ENCODE peak calls at places on chromosomes 12 and 14, in six cellular contexts. F, C, Z, T, H and Q are unnamed samples.

GRCh38 chr14:83975435-83976222 is 1554.3 kb upstream of the FLRT2 start:
- DNase-seq in C (no peak), H (peak), Z (peak), T (peak), F (no peak), Q (peak)

GRCh38 chr12:109777544-109777943 is 55.7 kb downstream of the TRPV4 start:
- DNase-seq in H (peak), Z (peak), C (no peak), T (peak), F (no peak), Q (peak)

GRCh38 chr12:103801709-103802585 is 39.1 kb downstream of the NT5DC3 start:
- DNase-seq in C (no peak), H (peak), T (no peak), F (no peak), Z (peak), Q (no peak)

GRCh38 chr12:48765753-48766162 is 23.1 kb downstream of the ADCY6 start:
- DNase-seq in T (no peak), F (no peak), C (no peak), Z (peak), H (peak), Q (no peak)

GRCh38 chr14:89640141-89640540 is 223.1 kb upstream of the FOXN3 start:
- DNase-seq in T (no peak), C (no peak), H (no peak), F (no peak), Z (peak), Q (no peak)

GRCh38 chr12:122503783-122504590 is 3.3 kb upstream of the ZCCHC8 start:
- DNase-seq in F (no peak), C (no peak), Z (no peak), T (no peak), H (no peak), Q (no peak)

GRCh38 chr12:49646331-49646830 is 23.0 kb downstream of the PRPF40B start:
- DNase-seq in C (no peak), Z (no peak), F (no peak), H (no peak), T (no peak), Q (no peak)

GRCh38 chr14:59585891-59586554 is 9.4 kb upstream of the CCDC175 start:
- DNase-seq in F (no peak), H (peak), Z (peak), C (no peak), T (no peak), Q (no peak)

GRCh38 chr12:14126692-14127091 is 145.3 kb upstream of the GRIN2B start:
- DNase-seq in Z (no peak), F (no peak), T (no peak), C (no peak), H (no peak), Q (no peak)

GRCh38 chr12:57744194-57744776 is 554 bp upstream of the TSPAN31 start:
- DNase-seq in Z (peak), C (no peak), T (no peak), H (no peak), F (no peak), Q (no peak)

GRCh38 chr12:32897688-32898573 is 1.4 kb upstream of the PKP2 start:
- DNase-seq in C (no peak), H (no peak), Z (no peak), F (no peak), T (no peak), Q (no peak)

GRCh38 chr14:81062816-81063215 is 107.4 kb downstream of the TSHR start:
- DNase-seq in Z (peak), H (no peak), F (peak), C (no peak), T (peak), Q (peak)

GRCh38 chr12:56593909-56594621 is 36.1 kb downstream of the BAZ2A start:
- DNase-seq in H (peak), Z (peak), T (peak), F (peak), C (peak), Q (peak)

GRCh38 chr14:75223664-75224154 is 47.3 kb upstream of the TMED10 start:
- DNase-seq in C (peak), F (no peak), T (peak), H (peak), Z (peak), Q (peak)

GRCh38 chr12:46585854-46586621 is 213.5 kb upstream of the SLC38A2 start:
- DNase-seq in Z (peak), C (peak), T (peak), F (peak), H (peak), Q (peak)

GRCh38 chr12:30993766-30994165 is 67.2 kb downstream of the TSPAN11 start:
- DNase-seq in T (no peak), F (no peak), Z (no peak), C (no peak), H (no peak), Q (no peak)

GRCh38 chr12:119528241-119528640 is 65.3 kb upstream of the TMEM233 start:
- DNase-seq in T (peak), C (peak), H (no peak), Z (no peak), F (no peak), Q (no peak)

GRCh38 chr12:124312601-124313000 is 17.7 kb downstream of the RFLNA start:
- DNase-seq in Z (no peak), F (no peak), T (no peak), H (no peak), C (no peak), Q (no peak)

GRCh38 chr12:106288510-106289195 is 13.9 kb upstream of the TCP11L2 start:
- DNase-seq in Z (peak), T (no peak), H (peak), F (no peak), C (no peak), Q (no peak)

GRCh38 chr14:73787760-73788508 is 63.7 kb upstream of the PTGR2 start:
- DNase-seq in T (no peak), C (no peak), H (peak), Z (peak), F (no peak), Q (no peak)

GRCh38 chr14:65832431-65833253 is 420.1 kb downstream of the FUT8 start:
- DNase-seq in H (peak), F (no peak), C (no peak), Z (peak), T (peak), Q (no peak)

GRCh38 chr14:99360774-99361595 is 89.0 kb upstream of the BCL11B start:
- DNase-seq in T (peak), Z (no peak), F (no peak), C (no peak), H (no peak), Q (no peak)

GRCh38 chr14:105866841-105867321 is 340.5 kb downstream of the TMEM121 start:
- DNase-seq in H (no peak), F (no peak), T (no peak), Z (no peak), C (no peak), Q (no peak)

GRCh38 chr14:51219473-51220448 is 20.3 kb upstream of the TMX1 start:
- DNase-seq in H (peak), T (peak), C (no peak), F (no peak), Z (peak), Q (no peak)

GRCh38 chr14:54672688-54673087 is 105.8 kb downstream of the SAMD4A start:
- DNase-seq in F (no peak), Z (no peak), H (no peak), T (no peak), C (no peak), Q (no peak)

GRCh38 chr14:24605435-24606190 is 3.9 kb downstream of the GZMH start:
- DNase-seq in F (peak), T (peak), Z (no peak), H (no peak), C (no peak), Q (peak)

GRCh38 chr12:104724992-104725585 is 233.0 kb downstream of the SLC41A2 start:
- DNase-seq in H (no peak), C (no peak), T (no peak), F (no peak), Z (no peak), Q (no peak)

GRCh38 chr14:105168496-105168978 is at the start of gene JAG2:
- DNase-seq in F (no peak), H (no peak), T (peak), C (peak), Z (no peak), Q (peak)

GRCh38 chr12:132807295-132808222 is 21.1 kb downstream of the GOLGA3 start:
- DNase-seq in H (no peak), T (peak), F (no peak), C (no peak), Z (no peak), Q (peak)

GRCh38 chr14:66944872-66945271 is 244.4 kb upstream of the GARIN2 start:
- DNase-seq in F (no peak), C (peak), H (peak), Z (peak), T (peak), Q (no peak)

GRCh38 chr14:26281280-26281998 is 316.4 kb downstream of the NOVA1 start:
- DNase-seq in F (no peak), H (peak), C (no peak), Z (peak), T (peak), Q (no peak)

GRCh38 chr12:132872073-132872855 is 15.1 kb downstream of the CHFR start:
- DNase-seq in Z (no peak), C (no peak), T (no peak), F (no peak), H (no peak), Q (no peak)

GRCh38 chr14:72420749-72421452 is 473.0 kb downstream of the DPF3 start:
- DNase-seq in Z (peak), T (peak), C (peak), F (peak), H (peak), Q (peak)

GRCh38 chr12:9687228-9687627 is 17.7 kb downstream of the CLEC2D start:
- DNase-seq in C (no peak), Z (peak), H (no peak), F (no peak), T (peak), Q (peak)

GRCh38 chr14:31420319-31421081 is at the start of gene HEATR5A:
- DNase-seq in T (peak), F (peak), C (peak), H (peak), Z (peak), Q (peak)

GRCh38 chr14:86788229-86788628 is 1204.8 kb downstream of the GALC start:
- DNase-seq in F (no peak), T (no peak), H (peak), Z (peak), C (no peak), Q (no peak)

GRCh38 chr14:66530526-66530925 is 22.6 kb downstream of the GPHN start:
- DNase-seq in F (no peak), C (no peak), T (no peak), H (no peak), Z (no peak), Q (no peak)

GRCh38 chr14:90521121-90521929 is 124.5 kb downstream of the CALM1 start:
- DNase-seq in T (no peak), H (peak), C (no peak), Z (no peak), F (no peak), Q (peak)

DNA sequence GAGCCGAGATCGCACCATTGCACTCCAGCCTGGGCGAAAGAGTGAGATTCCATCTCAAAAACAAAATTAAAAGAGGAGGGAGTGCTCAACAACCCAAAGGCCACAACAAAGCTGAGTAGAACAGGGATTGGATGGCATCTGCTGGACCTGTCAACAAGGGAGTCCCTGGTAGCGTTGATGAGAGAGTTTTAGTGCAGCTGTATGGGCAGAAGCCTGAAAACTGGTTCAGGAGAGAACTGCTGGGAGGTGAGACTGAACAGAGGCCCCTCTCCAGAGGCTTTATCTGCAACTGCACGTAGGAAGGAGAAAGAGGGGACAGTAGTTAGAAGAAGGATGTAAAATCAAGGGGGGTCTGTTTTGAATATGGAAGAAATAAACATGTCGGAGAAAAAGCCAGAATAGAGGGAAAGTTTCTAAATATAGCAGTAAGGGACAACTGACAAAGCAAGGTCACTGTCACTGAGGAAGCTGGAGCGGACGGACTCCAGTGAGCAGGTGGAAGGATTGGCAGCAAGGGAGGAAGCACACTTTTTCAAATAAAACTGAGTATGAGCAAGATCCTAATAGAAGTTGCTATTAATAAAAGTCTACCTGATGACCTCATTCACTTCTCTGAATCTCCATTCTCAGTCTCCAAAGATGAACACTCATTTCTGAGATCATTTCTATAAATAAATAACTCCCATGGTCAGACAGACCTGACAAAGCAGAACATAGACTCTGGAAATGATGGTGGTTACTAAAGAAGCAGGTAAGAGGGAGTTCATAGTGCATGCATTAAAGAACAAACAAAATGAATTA is 11.8 kb upstream of the ATF1 start:
- DNase-seq in C (no peak), T (no peak), F (no peak), Z (peak), H (peak), Q (peak)
- H2BK120ac ChIP-seq in C (no peak), T (no peak), F (no peak), Z (no peak), H (no peak), Q (no peak)

GRCh38 chr14:96149131-96149530 is 55.5 kb upstream of the BDKRB2 start:
- DNase-seq in F (no peak), H (no peak), T (no peak), C (no peak), Z (no peak), Q (no peak)
- H2BK120ac ChIP-seq in F (no peak), H (no peak), T (no peak), C (no peak), Z (peak), Q (no peak)

DNA sequence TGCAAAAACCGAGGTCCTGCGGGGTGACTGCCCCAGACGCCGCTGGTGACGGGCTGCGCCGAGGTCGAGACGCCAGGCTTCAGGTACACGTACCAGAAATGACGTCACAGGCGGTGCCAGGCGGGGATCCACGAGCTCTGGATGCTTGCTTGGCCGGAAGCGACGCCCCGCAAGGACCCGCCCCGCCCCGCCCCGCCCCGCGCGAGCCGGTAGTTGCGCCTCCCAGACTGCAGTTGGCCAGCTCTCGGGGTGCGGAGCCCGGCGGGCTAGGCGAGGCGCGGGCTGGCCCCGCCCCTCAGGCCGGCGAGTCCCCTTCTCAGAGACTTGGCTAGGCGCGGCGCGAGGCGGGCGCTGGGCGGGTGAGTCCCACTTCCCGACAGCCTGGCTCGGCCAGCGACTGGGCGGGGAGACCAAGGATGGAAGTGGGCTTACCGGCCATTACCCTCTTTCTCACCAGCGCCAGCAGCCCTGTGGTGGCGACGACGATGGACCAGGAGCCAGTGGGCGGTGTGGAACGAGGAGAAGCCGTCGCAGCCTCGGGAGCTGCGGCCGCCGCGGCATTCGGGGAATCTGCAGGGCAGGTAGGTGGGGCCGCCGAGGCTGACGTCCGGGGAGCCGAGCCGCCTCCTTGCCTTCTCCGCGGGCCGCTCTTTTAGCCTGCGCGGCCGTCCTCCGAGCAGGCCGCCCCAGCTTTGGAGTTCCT is at the start of gene FAM177A1:
- DNase-seq in H (peak), Z (peak), F (peak), C (peak), T (peak), Q (peak)
- H2BK120ac ChIP-seq in H (peak), Z (peak), F (peak), C (no peak), T (no peak), Q (no peak)

GRCh38 chr12:8562310-8562709 is 21.6 kb upstream of the CLEC4E start:
- DNase-seq in H (no peak), Z (no peak), F (no peak), C (no peak), T (peak), Q (peak)
- H2BK120ac ChIP-seq in H (no peak), Z (no peak), F (peak), C (no peak), T (no peak), Q (no peak)

GRCh38 chr12:83827860-83828259 is 1084.7 kb downstream of the SLC6A15 start:
- DNase-seq in F (no peak), H (no peak), T (peak), C (no peak), Z (no peak), Q (peak)
- H2BK120ac ChIP-seq in F (no peak), H (peak), T (no peak), C (no peak), Z (no peak), Q (no peak)

GRCh38 chr12:39912211-39912980 is 193.5 kb downstream of the SLC2A13 start:
- DNase-seq in H (no peak), Z (no peak), C (no peak), F (no peak), T (peak), Q (no peak)

GRCh38 chr12:39920647-39921046 is 185.2 kb downstream of the SLC2A13 start:
- DNase-seq in F (no peak), H (no peak), T (no peak), Z (no peak), C (no peak), Q (no peak)

GRCh38 chr12:39920222-39920621 is 185.7 kb downstream of the SLC2A13 start:
- DNase-seq in H (no peak), T (no peak), C (no peak), Z (no peak), F (no peak), Q (no peak)

GRCh38 chr12:39919790-39920189 is 186.1 kb downstream of the SLC2A13 start:
- DNase-seq in H (no peak), F (no peak), T (no peak), Z (no peak), C (no peak), Q (no peak)

DNA sequence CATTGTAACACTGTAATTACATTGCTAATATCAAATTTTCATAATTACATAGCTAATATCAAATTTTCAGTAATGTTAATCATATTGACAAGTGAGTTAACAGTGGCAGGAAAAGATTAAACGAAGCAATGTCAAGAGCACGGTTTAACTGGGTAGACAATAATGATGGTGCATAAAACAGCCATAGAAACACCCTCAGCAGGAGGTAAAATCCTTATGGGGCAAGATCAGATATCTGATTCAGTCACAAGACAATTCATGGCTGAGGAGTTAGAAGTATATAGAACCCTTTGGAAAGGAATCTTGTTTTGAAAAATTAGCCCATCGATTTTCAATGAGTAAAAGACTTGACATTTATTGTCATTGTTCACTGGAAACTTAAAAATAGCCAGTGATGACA is 190.6 kb downstream of the SLC2A13 start:
- DNase-seq in T (peak), Z (no peak), C (no peak), H (no peak), F (no peak), Q (no peak)
- H2BK120ac ChIP-seq in T (no peak), Z (no peak), C (no peak), H (no peak), F (no peak), Q (no peak)